ENCODE peak calls at places on chromosomes 13 and 19, in six cellular contexts. Q is K562, R is A549, Y is H1, E is HepG2, N is endothelial cell of umbilical vein. L is an unnamed sample.

GRCh38 chr19:57105976-57106610 is 13.7 kb upstream of the USP29 start:
- DNase-seq in E (no peak), N (no peak), Q (no peak), R (no peak), Y (no peak), L (no peak)

GRCh38 chr13:24630851-24631341 is 49.3 kb upstream of the ATP12A start:
- DNase-seq in Y (peak), N (no peak), E (no peak), Q (peak), R (no peak), L (no peak)

GRCh38 chr13:103130681-103131210 is 64.5 kb upstream of the SLC10A2 start:
- DNase-seq in Q (no peak), N (no peak), Y (no peak), E (peak), R (no peak), L (no peak)

GRCh38 chr13:30216111-30216510 is 91.2 kb downstream of the KATNAL1 start:
- DNase-seq in E (peak), Q (no peak), R (no peak), N (no peak), Y (no peak), L (peak)

GRCh38 chr13:27820524-27821482 is 28.5 kb downstream of the GSX1 start:
- DNase-seq in Y (no peak), Q (no peak), E (no peak), N (no peak), R (no peak), L (peak)

GRCh38 chr19:6273701-6274601 is 5.8 kb downstream of the MLLT1 start:
- DNase-seq in R (no peak), E (peak), Y (no peak), N (peak), Q (peak), L (no peak)

GRCh38 chr13:102651392-102651791 is 43.5 kb downstream of the METTL21C start:
- DNase-seq in E (no peak), R (no peak), Y (no peak), N (peak), Q (no peak), L (no peak)

GRCh38 chr19:13986348-13986904 is 19.7 kb downstream of the RFX1 start:
- DNase-seq in E (no peak), R (no peak), N (peak), Y (peak), Q (no peak), L (peak)

GRCh38 chr13:29909975-29910674 is 59.7 kb upstream of the UBL3 start:
- DNase-seq in E (no peak), Q (no peak), Y (no peak), R (no peak), N (no peak), L (no peak)

GRCh38 chr19:40339018-40339728 is 9.0 kb downstream of the C19orf47 start:
- DNase-seq in N (no peak), E (no peak), Q (no peak), R (no peak), Y (no peak), L (no peak)

GRCh38 chr13:44156294-44156658 is 217.3 kb upstream of the SERP2 start:
- DNase-seq in Y (no peak), E (no peak), N (no peak), R (no peak), Q (no peak), L (no peak)

GRCh38 chr13:31418186-31418585 is 218.4 kb downstream of the B3GLCT start:
- DNase-seq in Q (no peak), E (no peak), Y (no peak), N (no peak), R (no peak), L (no peak)

GRCh38 chr19:41792513-41793413 is 3.6 kb upstream of the CEACAM3 start:
- DNase-seq in E (peak), Y (peak), Q (peak), R (peak), N (peak), L (peak)

GRCh38 chr13:39269411-39269810 is 231.2 kb downstream of the NHLRC3 start:
- DNase-seq in N (no peak), E (no peak), R (no peak), Y (no peak), Q (no peak), L (no peak)

GRCh38 chr19:39046037-39046821 is 13.9 kb upstream of the FBXO27 start:
- DNase-seq in R (no peak), Y (no peak), N (no peak), E (peak), Q (peak), L (no peak)

GRCh38 chr19:8158411-8159074 is 9.2 kb upstream of the FBN3 start:
- DNase-seq in Y (no peak), Q (peak), R (peak), E (peak), N (peak), L (peak)

GRCh38 chr19:28217064-28217463 is 995.9 kb downstream of the UQCRFS1 start:
- DNase-seq in E (no peak), Q (no peak), N (no peak), R (no peak), Y (peak), L (peak)

GRCh38 chr19:31459430-31459829 is 110.2 kb upstream of the TSHZ3 start:
- DNase-seq in N (no peak), R (no peak), Q (no peak), Y (no peak), E (no peak), L (no peak)

GRCh38 chr13:78636493-78636892 is 22.5 kb downstream of the OBI1 start:
- DNase-seq in N (no peak), E (no peak), R (no peak), Q (peak), Y (no peak), L (no peak)
- TF ChIP-seq JUN in N (no peak), E (no peak), R (no peak), Q (no peak), Y (no peak), L (no peak)

GRCh38 chr13:111623170-111623569 is 302.7 kb downstream of the TEX29 start:
- DNase-seq in Q (peak), R (no peak), E (no peak), Y (no peak), N (no peak), L (no peak)

GRCh38 chr13:111623743-111624505 is 303.5 kb downstream of the TEX29 start:
- DNase-seq in R (no peak), Q (no peak), Y (no peak), N (no peak), E (no peak), L (no peak)

GRCh38 chr13:111622051-111622531 is 301.6 kb downstream of the TEX29 start:
- DNase-seq in N (no peak), Q (no peak), Y (no peak), E (no peak), R (no peak), L (no peak)

GRCh38 chr13:111620586-111620985 is 300.1 kb downstream of the TEX29 start:
- DNase-seq in Y (no peak), Q (no peak), R (no peak), N (no peak), E (no peak), L (no peak)

DNA sequence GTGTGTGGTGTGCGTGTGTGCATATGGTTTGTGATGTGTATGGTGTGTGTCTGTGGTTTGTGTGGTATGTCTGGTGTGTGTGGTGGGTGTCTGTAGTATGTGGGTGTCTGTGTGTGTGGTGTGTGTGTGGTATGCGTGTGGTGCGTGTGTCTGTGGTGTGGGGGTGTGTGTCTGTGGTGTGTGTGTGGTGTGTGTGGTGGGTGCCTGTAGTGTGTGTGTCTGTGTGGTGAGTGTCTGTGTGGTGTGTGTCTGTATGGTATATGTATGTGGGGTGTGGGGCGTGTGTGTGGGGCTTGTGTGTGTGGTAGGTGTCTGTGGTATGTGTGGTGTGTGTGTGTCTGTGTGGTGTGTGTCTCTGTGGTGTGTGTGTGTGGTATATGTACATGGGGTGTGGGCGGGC is 300.7 kb downstream of the TEX29 start:
- DNase-seq in N (no peak), E (no peak), Q (no peak), Y (no peak), R (no peak), L (no peak)
- TF ChIP-seq JUN in N (no peak), E (no peak), Q (no peak), Y (no peak), R (no peak), L (no peak)

DNA sequence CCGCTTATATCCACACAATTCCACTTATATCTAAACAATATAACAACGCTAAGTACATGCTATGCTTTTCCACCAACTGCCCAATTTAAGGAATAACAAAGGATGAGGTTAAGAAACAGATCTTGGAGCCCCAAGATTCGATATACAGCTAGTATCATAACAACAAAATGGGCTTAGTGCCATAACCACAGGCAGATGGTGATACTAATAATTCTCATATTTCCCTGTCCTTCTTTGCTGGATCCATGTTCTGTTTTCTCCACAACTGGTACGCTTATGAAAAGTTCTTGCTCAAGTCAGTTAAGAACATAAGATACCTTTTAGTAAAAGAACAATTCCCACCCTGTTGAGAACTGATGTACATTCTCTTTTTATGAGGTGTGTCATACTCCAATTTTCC is 33.9 kb downstream of the CAB39L start:
- DNase-seq in Q (no peak), E (no peak), N (no peak), R (no peak), Y (no peak), L (no peak)
- TF ChIP-seq JUN in Q (no peak), E (no peak), N (no peak), R (no peak), Y (no peak), L (no peak)

GRCh38 chr13:92677571-92677970 is 549.0 kb upstream of the GPC6 start:
- DNase-seq in Q (no peak), R (no peak), N (no peak), E (no peak), Y (no peak), L (peak)
- TF ChIP-seq JUN in Q (no peak), R (no peak), N (no peak), E (no peak), Y (no peak), L (no peak)

DNA sequence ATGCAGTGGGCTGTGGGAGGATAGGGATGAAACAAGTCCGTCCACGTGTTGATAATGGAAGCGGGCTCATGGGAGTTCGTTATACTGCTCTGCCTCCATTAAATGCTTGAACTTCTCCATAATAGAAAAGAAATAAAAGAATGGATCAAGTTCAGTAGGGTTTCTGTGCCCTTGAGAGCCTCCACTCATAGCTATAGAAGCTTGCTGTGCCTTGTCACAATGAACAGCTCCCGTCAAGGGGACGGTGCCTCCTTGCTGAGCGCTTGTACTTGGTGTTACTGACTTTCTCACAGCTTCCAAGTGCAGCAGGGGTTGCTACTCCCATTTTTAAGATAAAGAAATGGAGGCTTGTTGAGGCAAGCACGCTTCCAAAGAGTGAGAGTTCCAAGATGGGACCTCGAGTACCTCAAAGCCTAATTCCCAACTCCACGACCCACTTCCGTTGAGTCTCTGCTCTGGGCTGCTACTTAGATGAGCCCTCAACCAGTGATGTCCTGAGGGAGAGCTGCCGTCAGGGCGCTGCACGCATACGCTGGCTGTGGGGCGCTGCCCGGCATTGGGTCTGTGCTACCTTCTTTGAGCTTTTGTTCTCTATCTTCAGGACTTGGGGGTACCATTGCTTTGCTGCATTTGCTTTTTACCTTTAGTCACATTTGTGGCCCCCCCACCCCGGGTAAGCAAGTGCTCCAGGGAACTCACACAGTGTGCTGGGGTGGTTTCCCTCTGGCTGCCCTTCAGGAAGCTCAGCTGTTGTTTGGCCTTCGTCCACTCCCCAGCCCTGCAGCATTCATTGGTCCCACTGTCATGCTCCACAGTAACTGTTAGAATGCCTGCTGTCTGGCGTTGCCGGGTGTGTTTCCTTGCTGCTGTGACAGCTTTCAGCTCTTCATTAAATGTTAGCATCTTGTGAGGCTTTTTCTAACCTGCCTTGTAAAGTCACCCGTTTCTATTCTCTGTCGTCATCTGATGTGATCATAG is 9.5 kb downstream of the SNRNP70 start:
- DNase-seq in E (no peak), R (no peak), Q (no peak), Y (no peak), N (no peak), L (no peak)
- TF ChIP-seq JUN in E (no peak), R (no peak), Q (no peak), Y (no peak), N (no peak), L (no peak)

GRCh38 chr13:110726726-110727125 is 13.2 kb downstream of the ING1 start:
- DNase-seq in Y (no peak), Q (no peak), R (no peak), E (no peak), N (no peak), L (no peak)
- TF ChIP-seq JUN in Y (no peak), Q (no peak), R (no peak), E (no peak), N (no peak), L (no peak)

GRCh38 chr13:105735269-105735668 is 800.2 kb downstream of the EFNB2 start:
- DNase-seq in E (no peak), R (no peak), N (no peak), Y (no peak), Q (no peak), L (no peak)

GRCh38 chr13:105737688-105738087 is 797.8 kb downstream of the EFNB2 start:
- DNase-seq in E (no peak), Y (no peak), N (no peak), Q (no peak), R (no peak), L (no peak)

DNA sequence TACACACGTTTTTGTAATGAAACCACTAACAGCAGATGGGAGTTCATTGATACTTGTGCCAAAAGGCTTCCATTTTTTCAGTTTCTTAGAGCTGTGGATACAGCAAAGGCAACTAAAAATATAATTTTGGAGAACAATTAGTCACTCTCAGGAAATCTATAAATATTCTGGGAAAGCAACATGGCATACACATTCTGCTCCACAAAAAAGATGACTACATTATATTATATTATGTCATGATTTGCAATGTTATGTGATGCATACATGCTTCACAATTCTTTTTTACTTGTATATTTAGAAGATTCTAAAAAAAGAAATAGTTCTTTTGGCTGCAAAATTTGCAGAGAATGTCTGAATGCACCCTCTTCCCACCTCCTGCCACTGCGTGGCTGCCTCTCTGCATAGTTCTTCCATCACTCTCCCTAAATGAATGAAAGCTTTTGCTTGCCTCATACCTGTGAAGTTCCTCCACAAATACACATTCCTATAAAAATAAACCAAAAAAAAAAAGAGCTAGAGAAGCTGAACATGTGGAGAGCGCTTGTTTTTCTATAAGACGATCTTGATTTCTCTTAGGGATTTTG is 802.4 kb downstream of the EFNB2 start:
- DNase-seq in N (no peak), E (no peak), Q (no peak), Y (no peak), R (no peak), L (no peak)
- TF ChIP-seq JUN in N (no peak), E (no peak), Q (no peak), Y (no peak), R (no peak), L (no peak)

GRCh38 chr13:98089246-98089645 is 53.6 kb upstream of the FARP1 start:
- DNase-seq in R (no peak), E (no peak), Y (no peak), Q (no peak), N (no peak), L (no peak)

GRCh38 chr13:98080280-98080679 is 62.6 kb upstream of the FARP1 start:
- DNase-seq in N (no peak), R (no peak), Y (no peak), E (no peak), Q (no peak), L (no peak)

GRCh38 chr13:98083936-98084335 is 59.0 kb upstream of the FARP1 start:
- DNase-seq in E (no peak), Q (no peak), N (no peak), Y (no peak), R (no peak), L (no peak)

GRCh38 chr13:98083507-98083906 is 59.4 kb upstream of the FARP1 start:
- DNase-seq in R (no peak), N (no peak), Q (no peak), Y (no peak), E (no peak), L (no peak)
- TF ChIP-seq JUN in R (no peak), N (no peak), Q (no peak), Y (no peak), E (no peak), L (no peak)

GRCh38 chr13:98353750-98354149 is 176.7 kb upstream of the RNF113B start:
- DNase-seq in Q (no peak), N (no peak), R (no peak), E (no peak), Y (no peak), L (no peak)
- TF ChIP-seq JUN in Q (no peak), N (no peak), R (no peak), E (no peak), Y (no peak), L (no peak)

DNA sequence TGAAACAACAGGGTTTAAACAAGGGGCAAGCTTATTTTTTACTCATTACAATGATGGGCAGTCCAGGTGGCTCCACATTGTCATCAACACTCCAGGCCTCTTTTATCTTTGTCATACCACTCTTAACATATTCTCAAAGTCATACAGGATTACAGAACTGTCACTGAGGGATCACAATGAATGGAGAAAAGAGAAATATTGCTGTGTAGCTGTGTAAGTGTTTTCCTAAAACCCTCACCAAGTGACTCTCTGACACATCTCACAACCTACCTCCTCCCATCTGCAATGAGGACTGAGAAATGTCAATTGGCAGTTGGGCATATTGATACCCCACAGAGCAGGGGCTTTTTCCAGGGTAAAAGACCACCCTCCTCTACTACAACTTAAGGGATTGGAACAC is 562.1 kb downstream of the TBC1D4 start:
- DNase-seq in R (no peak), Q (peak), E (no peak), Y (no peak), N (no peak), L (no peak)
- TF ChIP-seq JUN in R (no peak), Q (no peak), E (no peak), Y (no peak), N (no peak), L (no peak)